ENCODE peak calls at places on chromosomes 4 and X, in four cellular contexts. Z, M, T and J are unnamed samples. For H3K4me1, the result is how much of the 10 kb centered on the place peaks cover.

GRCh38 chrX:106959897-106960296 is 39.7 kb downstream of the CLDN2 start:
- DNase-seq in Z (no peak), M (no peak), T (no peak), J (peak)

GRCh38 chr4:866761-867390 is 40.9 kb upstream of the CPLX1 start:
- DNase-seq in Z (no peak), M (no peak), T (no peak), J (no peak)

GRCh38 chr4:187608001-187608421 is 387.6 kb upstream of the ZFP42 start:
- DNase-seq in Z (no peak), M (no peak), T (no peak), J (peak)

GRCh38 chr4:71231073-71231752 is 107.6 kb upstream of the SLC4A4 start:
- DNase-seq in Z (peak), M (no peak), T (peak), J (peak)

GRCh38 chrX:23286731-23287130 is 47.9 kb upstream of the PTCHD1 start:
- DNase-seq in Z (no peak), M (no peak), T (no peak), J (no peak)

GRCh38 chrX:15469613-15470012 is 23.5 kb downstream of the PIR start:
- DNase-seq in Z (no peak), M (no peak), T (no peak), J (no peak)

GRCh38 chrX:110021180-110022022 is 18.5 kb downstream of the TMEM164 start:
- DNase-seq in Z (peak), M (no peak), T (no peak), J (peak)

GRCh38 chrX:56233100-56233499 is 944 bp downstream of the KLF8 start:
- DNase-seq in Z (peak), M (no peak), T (no peak), J (peak)

GRCh38 chr4:183876268-183876934 is 28.7 kb upstream of the STOX2 start:
- DNase-seq in Z (peak), M (no peak), T (peak), J (no peak)

GRCh38 chr4:40811886-40812857 is 62.4 kb downstream of the NSUN7 start:
- DNase-seq in Z (no peak), M (no peak), T (no peak), J (peak)

GRCh38 chr4:89724716-89725115 is 112.2 kb downstream of the SNCA start:
- DNase-seq in Z (no peak), M (no peak), T (no peak), J (peak)

GRCh38 chrX:45007598-45007997 is 134.6 kb downstream of the KDM6A start:
- DNase-seq in Z (no peak), M (no peak), T (no peak), J (no peak)

GRCh38 chr4:87978656-87979055 is 3.1 kb downstream of the SPP1 start:
- DNase-seq in Z (no peak), M (no peak), T (no peak), J (no peak)

GRCh38 chr4:114926508-114926907 is 186.9 kb downstream of the NDST4 start:
- DNase-seq in Z (no peak), M (no peak), T (no peak), J (no peak)

GRCh38 chr4:89836031-89836777 is 757 bp downstream of the SNCA start:
- DNase-seq in Z (peak), M (peak), T (no peak), J (peak)

GRCh38 chrX:143363419-143363818 is 153.9 kb downstream of the SPANXN3 start:
- DNase-seq in Z (no peak), M (no peak), T (no peak), J (no peak)

GRCh38 chr4:54879576-54879975 is 221.8 kb downstream of the KIT start:
- DNase-seq in Z (no peak), M (no peak), T (no peak), J (peak)

GRCh38 chr4:67770422-67770821 is 16.2 kb upstream of the GNRHR start:
- DNase-seq in Z (no peak), M (no peak), T (no peak), J (no peak)

GRCh38 chrX:82591421-82591820 is 916.7 kb upstream of the POU3F4 start:
- DNase-seq in Z (no peak), M (no peak), T (no peak), J (no peak)

GRCh38 chr4:173212379-173212778 is 43.8 kb downstream of the GALNT7 start:
- DNase-seq in Z (no peak), M (no peak), T (no peak), J (no peak)

GRCh38 chr4:129526812-129527211 is 430.9 kb downstream of the C4orf33 start:
- DNase-seq in Z (no peak), M (no peak), T (no peak), J (peak)

GRCh38 chr4:176406736-176407135 is 87.0 kb downstream of the SPCS3 start:
- DNase-seq in Z (no peak), M (no peak), T (no peak), J (peak)

GRCh38 chr4:177448850-177449249 is 6.6 kb upstream of the AGA start:
- DNase-seq in Z (no peak), M (no peak), T (no peak), J (peak)

GRCh38 chr4:40401096-40401495 is 66.0 kb downstream of the CHRNA9 start:
- DNase-seq in Z (no peak), M (no peak), T (no peak), J (no peak)

GRCh38 chr4:185278716-185279115 is 69.3 kb downstream of the SNX25 start:
- DNase-seq in Z (no peak), M (no peak), T (no peak), J (no peak)

GRCh38 chr4:2246384-2247127 is 4.6 kb upstream of the HAUS3 start:
- DNase-seq in Z (peak), M (no peak), T (peak), J (no peak)

GRCh38 chr4:121057466-121057911 is 14.8 kb downstream of the NDNF start:
- DNase-seq in Z (peak), M (no peak), T (no peak), J (no peak)

GRCh38 chr4:113222431-113222979 is 173.1 kb downstream of the ANK2 start:
- DNase-seq in Z (no peak), M (no peak), T (no peak), J (peak)

GRCh38 chr4:135838889-135839288 is 1637.3 kb upstream of the PABPC4L start:
- DNase-seq in Z (no peak), M (no peak), T (no peak), J (peak)

GRCh38 chr4:130238121-130238520 is 1142.2 kb downstream of the C4orf33 start:
- DNase-seq in Z (no peak), M (no peak), T (no peak), J (peak)

GRCh38 chr4:109408711-109409110 is 24.9 kb upstream of the SEC24B start:
- DNase-seq in Z (no peak), M (no peak), T (no peak), J (peak)
- H3K4me3 ChIP-seq in Z (no peak), M (no peak), T (no peak), J (no peak)

DNA sequence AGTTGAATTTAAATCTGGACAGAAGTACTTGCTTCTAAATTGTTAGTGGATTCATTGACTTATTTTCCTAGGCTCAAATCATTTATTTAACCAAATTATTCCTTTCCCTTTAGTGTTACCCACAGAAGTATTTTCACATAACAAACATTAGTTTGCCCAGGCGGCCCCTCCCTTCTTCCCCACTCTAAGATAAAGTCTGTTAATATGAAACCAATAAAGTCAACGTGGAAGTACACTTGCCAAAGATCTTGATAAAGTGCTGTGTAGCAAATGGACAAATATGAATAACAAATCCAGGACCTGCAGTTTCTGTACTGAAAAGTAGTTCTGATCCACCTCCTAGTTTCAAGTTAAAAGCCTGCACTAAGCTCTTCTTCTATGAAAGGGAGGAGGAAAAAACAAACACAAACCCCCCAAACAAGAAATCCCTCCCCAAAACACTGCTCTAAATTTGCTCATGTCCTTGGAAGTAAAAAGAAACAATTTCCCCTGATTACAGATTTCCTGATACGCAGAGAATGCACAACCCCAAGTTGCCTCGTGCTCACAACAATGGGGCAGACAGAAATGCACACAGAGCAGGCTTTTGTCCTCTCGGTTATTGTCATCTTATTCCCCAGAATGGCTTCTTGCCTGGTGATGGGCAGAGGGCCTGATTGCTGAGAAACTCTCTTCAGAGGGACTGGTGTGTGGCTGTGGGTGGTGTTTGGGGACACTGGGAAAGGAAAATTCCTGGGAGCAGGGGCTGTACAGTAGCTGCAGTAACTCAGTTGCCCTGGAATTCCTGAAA is 23.2 kb downstream of the TMSB4X start:
- DNase-seq in Z (no peak), M (no peak), T (no peak), J (no peak)
- H3K4me1 ChIP-seq in Z (under half), M (half or more), T (under half), J (under half)

DNA sequence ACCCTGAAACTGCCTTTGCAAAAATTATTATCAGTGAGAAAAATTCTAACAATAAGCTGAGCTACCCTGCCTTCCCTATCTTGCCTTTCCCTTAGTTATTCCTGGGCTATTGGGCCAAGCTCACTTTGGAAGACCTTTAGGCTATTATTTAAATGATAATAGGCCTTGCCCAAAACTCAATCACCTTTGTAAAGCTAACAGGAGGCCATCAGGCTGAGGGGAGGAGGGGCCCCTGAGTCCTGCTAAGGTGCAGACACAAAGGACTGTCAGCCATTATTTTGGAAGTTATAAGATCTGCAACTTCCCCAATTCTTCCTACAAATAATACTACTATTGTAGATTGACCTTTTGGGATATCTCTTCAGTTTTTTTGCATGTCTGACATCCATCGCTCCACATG is 278.8 kb upstream of the DIAPH2 start:
- DNase-seq in Z (no peak), M (no peak), T (no peak), J (no peak)
- H3K4me3 ChIP-seq in Z (no peak), M (no peak), T (no peak), J (no peak)

DNA sequence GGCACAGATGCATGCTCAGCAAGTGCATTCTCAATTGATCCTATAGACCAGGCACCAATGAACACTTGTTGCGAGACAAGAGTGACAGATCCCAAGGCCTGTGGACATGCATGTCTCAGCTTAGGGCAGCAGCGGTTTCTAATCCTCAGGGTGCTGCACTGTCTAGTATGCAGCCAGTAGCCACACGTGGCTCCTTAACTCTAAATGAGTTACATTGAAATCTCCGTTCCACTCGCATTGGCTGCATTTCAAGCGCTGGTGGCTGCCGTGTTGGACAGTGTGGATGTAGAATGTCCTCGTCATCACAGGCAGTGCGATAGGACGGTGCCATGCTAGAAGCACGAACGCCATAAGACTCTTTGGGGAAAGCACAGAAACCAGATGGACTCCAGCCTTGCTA is 24.0 kb upstream of the AFAP1 start:
- DNase-seq in Z (no peak), M (no peak), T (no peak), J (no peak)
- H3K4me1 ChIP-seq in Z (under half), M (under half), T (under half), J (under half)

GRCh38 chr4:143240920-143241319 is 56.2 kb downstream of the USP38 start:
- DNase-seq in Z (no peak), M (no peak), T (no peak), J (no peak)
- H3K4me3 ChIP-seq in Z (no peak), M (no peak), T (no peak), J (no peak)

DNA sequence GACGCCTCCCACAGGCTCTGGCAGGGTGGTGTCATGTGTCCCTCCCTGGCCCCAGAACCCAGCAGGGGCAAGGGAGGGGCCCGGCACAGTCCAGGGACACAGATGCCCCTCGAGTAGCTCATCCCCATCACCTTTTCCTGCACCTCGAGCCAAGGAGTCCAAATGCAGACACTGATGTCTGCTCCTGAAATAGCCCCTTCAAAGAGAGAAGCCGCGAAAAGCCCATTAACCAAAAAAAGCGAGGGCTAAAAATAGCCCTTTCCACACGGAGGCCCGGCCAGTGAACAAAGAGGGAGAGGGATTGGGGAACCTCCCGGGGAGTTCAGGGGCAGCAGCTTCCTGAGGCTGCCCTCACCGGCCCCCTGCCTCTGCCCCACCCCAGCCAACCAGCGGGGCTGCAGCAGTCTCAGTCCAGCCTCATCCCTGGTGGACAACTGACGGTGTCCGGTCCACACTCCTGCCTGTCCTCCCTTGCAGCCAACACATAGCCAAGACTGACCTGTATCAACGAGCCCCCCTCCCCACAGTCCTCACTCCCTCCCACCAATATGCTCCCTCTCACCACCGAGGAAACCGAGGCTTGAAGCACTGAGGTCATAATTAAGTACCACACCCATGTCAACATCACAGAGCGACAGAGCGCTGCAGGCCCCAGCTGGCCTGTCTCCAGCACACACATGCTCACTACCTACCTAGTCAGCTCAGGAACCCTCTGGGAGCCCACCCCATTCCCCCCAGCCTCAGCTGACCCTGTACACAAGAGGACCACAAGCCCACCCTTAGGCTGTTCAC is 23.9 kb downstream of the WDR1 start:
- DNase-seq in Z (peak), M (no peak), T (no peak), J (peak)
- H3K4me1 ChIP-seq in Z (half or more), M (under half), T (half or more), J (under half)